ENCODE peak calls at places on chromosomes 2 and 18, in ten cellular contexts. N, Z, V, G, H, C, X, Y, T and J are unnamed samples.

GRCh38 chr2:240611601-240612210 is 13.6 kb upstream of the GPR35 start:
- DNase-seq in Y (no peak), N (no peak), V (no peak), T (no peak), X (no peak), H (no peak), C (no peak), Z (no peak), G (no peak), J (no peak)

GRCh38 chr2:3692375-3692774 is 11.0 kb upstream of the DCDC2C start:
- DNase-seq in C (no peak), N (peak; percentile 21), G (no peak), X (no peak), H (no peak), Z (no peak), T (no peak), V (no peak), Y (peak; percentile 55), J (no peak)

GRCh38 chr2:237682901-237683670 is 55.7 kb downstream of the LRRFIP1 start:
- DNase-seq in Y (peak; percentile 55), N (no peak), Z (no peak), T (no peak), H (peak; percentile 61), V (no peak), G (no peak), C (no peak), X (no peak), J (no peak)

GRCh38 chr2:168300460-168300859 is 53.1 kb upstream of the STK39 start:
- DNase-seq in V (no peak), G (no peak), Y (no peak), C (no peak), T (no peak), X (no peak), Z (no peak), H (no peak), N (no peak), J (no peak)

GRCh38 chr2:234261736-234262135 is 211.2 kb downstream of the SPP2 start:
- DNase-seq in V (no peak), T (no peak), N (no peak), H (no peak), C (no peak), G (no peak), Z (no peak), Y (no peak), X (no peak), J (no peak)

GRCh38 chr2:179417436-179417949 is 152.9 kb upstream of the SESTD1 start:
- DNase-seq in N (no peak), V (no peak), X (no peak), T (no peak), G (no peak), C (no peak), H (no peak), Y (no peak), Z (no peak), J (no peak)

GRCh38 chr2:147204102-147204501 is 640.7 kb upstream of the ACVR2A start:
- DNase-seq in C (no peak), H (no peak), Y (no peak), X (no peak), N (no peak), T (no peak), Z (no peak), G (no peak), V (no peak), J (no peak)

GRCh38 chr2:66082576-66082975 is 352.3 kb upstream of the MEIS1 start:
- DNase-seq in T (no peak), V (no peak), C (no peak), N (no peak), Z (no peak), X (no peak), Y (no peak), G (no peak), H (no peak), J (no peak)

GRCh38 chr2:217951521-217952247 is 51.1 kb downstream of the TNS1 start:
- DNase-seq in H (no peak), N (no peak), Z (no peak), C (no peak), G (no peak), T (no peak), X (no peak), V (no peak), Y (no peak), J (no peak)

GRCh38 chr18:74544898-74545297 is 10.6 kb downstream of the CNDP1 start:
- DNase-seq in Z (no peak), T (no peak), X (no peak), C (no peak), Y (no peak), G (no peak), H (no peak), V (no peak), N (no peak), J (no peak)

GRCh38 chr2:204664708-204665121 is 119.4 kb downstream of the PARD3B start:
- DNase-seq in X (no peak), T (no peak), Y (no peak), G (no peak), C (peak; percentile 78), H (no peak), Z (no peak), N (peak; percentile 11), V (no peak), J (no peak)

GRCh38 chr2:100757621-100758394 is 62.1 kb upstream of the NPAS2 start:
- DNase-seq in H (no peak), X (no peak), T (no peak), G (peak; percentile 50), V (no peak), C (peak; percentile 81), N (peak; percentile 64), Y (no peak), Z (no peak), J (peak; percentile 62)

GRCh38 chr2:237207641-237208040 is 122.0 kb downstream of the COPS8 start:
- DNase-seq in H (peak; percentile 71), X (no peak), T (no peak), Z (no peak), C (peak; percentile 83), Y (no peak), G (peak; percentile 71), V (no peak), N (peak; percentile 58), J (no peak)

GRCh38 chr2:34102359-34102758 is 503.3 kb upstream of the FAM98A start:
- DNase-seq in V (no peak), Z (no peak), Y (no peak), G (no peak), H (no peak), X (no peak), N (no peak), C (peak; percentile 59), T (no peak), J (no peak)

GRCh38 chr2:229348135-229348534 is 77.0 kb upstream of the PID1 start:
- DNase-seq in H (no peak), C (peak; percentile 78), N (no peak), V (no peak), Z (no peak), G (no peak), Y (no peak), X (no peak), T (no peak), J (no peak)

GRCh38 chr2:1393321-1393720 is 19.9 kb upstream of the TPO start:
- DNase-seq in Y (no peak), V (no peak), G (no peak), Z (no peak), C (no peak), X (no peak), N (no peak), T (no peak), H (no peak), J (no peak)

GRCh38 chr2:225182126-225182525 is 139.9 kb upstream of the DOCK10 start:
- DNase-seq in T (no peak), V (no peak), H (no peak), X (peak; percentile 10), N (no peak), Y (peak; percentile 45), Z (no peak), C (no peak), G (no peak), J (no peak)

GRCh38 chr2:151357359-151357758 is at the start of gene TNFAIP6:
- DNase-seq in T (no peak), G (no peak), V (no peak), N (peak; percentile 72), Y (peak; percentile 34), X (no peak), C (peak; percentile 98), H (no peak), Z (no peak), J (peak; percentile 68)

GRCh38 chr18:75811156-75811555 is 383.7 kb upstream of the SMIM21 start:
- DNase-seq in G (no peak), Y (no peak), T (no peak), C (no peak), H (no peak), V (no peak), X (no peak), Z (no peak), N (no peak), J (no peak)

GRCh38 chr2:159124441-159124911 is 156.0 kb downstream of the TANC1 start:
- DNase-seq in V (no peak), G (no peak), X (no peak), H (no peak), C (peak; percentile 89), T (no peak), Z (no peak), N (peak; percentile 70), Y (no peak), J (peak; percentile 89)

GRCh38 chr2:173854840-173855239 is 110.3 kb downstream of the SP3 start:
- DNase-seq in G (no peak), X (no peak), Y (no peak), T (no peak), N (peak; percentile 43), C (peak; percentile 70), H (no peak), V (no peak), Z (no peak), J (no peak)

GRCh38 chr18:57437433-57437781 is 2.2 kb downstream of the ONECUT2 start:
- DNase-seq in T (no peak), Y (no peak), N (no peak), G (no peak), Z (no peak), C (no peak), V (no peak), X (peak; percentile 23), H (no peak), J (no peak)

GRCh38 chr18:24656044-24656443 is 195.6 kb downstream of the HRH4 start:
- DNase-seq in V (no peak), H (no peak), T (no peak), Y (no peak), N (no peak), Z (no peak), G (no peak), X (no peak), C (no peak), J (no peak)

GRCh38 chr2:9262671-9263171 is 56.1 kb downstream of the ASAP2 start:
- DNase-seq in N (peak; percentile 57), Z (no peak), T (no peak), X (peak; percentile 82), H (no peak), V (no peak), G (no peak), Y (no peak), C (no peak), J (no peak)

GRCh38 chr18:36760598-36760997 is 68.2 kb downstream of the TPGS2 start:
- DNase-seq in C (no peak), G (no peak), H (no peak), Y (no peak), Z (no peak), N (no peak), X (no peak), V (no peak), T (no peak), J (no peak)

GRCh38 chr2:56068746-56069145 is 115.0 kb upstream of the CCDC85A start:
- DNase-seq in N (no peak), X (no peak), T (no peak), Y (no peak), G (no peak), C (no peak), H (no peak), V (no peak), Z (no peak), J (no peak)

GRCh38 chr2:32832821-32833220 is 113.9 kb upstream of the LTBP1 start:
- DNase-seq in N (peak; percentile 35), V (no peak), Z (no peak), C (peak; percentile 88), Y (peak; percentile 21), H (no peak), X (no peak), G (no peak), T (no peak), J (no peak)

GRCh38 chr2:50885948-50886347 is 146.0 kb downstream of the NRXN1 start:
- DNase-seq in T (no peak), G (no peak), V (no peak), Z (no peak), X (no peak), Y (no peak), N (no peak), C (no peak), H (no peak), J (no peak)